ENCODE peak calls at places on chromosomes 12 and 14, in four cellular contexts. One of them, this sample, is unnamed.

GRCh38 chr12:8482446-8483080 is 26.8 kb downstream of the CLEC6A start:
- DNase-seq in H1: no peak
- DNase-seq in K562: no peak
- DNase-seq in GM12892: no peak
- DNase-seq in this sample: no peak

GRCh38 chr14:73211251-73211650 is 26.1 kb upstream of the PAPLN start:
- DNase-seq in H1: no peak
- DNase-seq in K562: no peak
- DNase-seq in GM12892: no peak
- DNase-seq in this sample: no peak

GRCh38 chr12:75725505-75726120 is 214.2 kb upstream of the KRR1 start:
- DNase-seq in H1: no peak
- DNase-seq in K562: peak
- DNase-seq in GM12892: no peak
- DNase-seq in this sample: no peak

GRCh38 chr14:56379956-56380355 is 199.6 kb upstream of the TMEM260 start:
- DNase-seq in H1: no peak
- DNase-seq in K562: no peak
- DNase-seq in GM12892: no peak
- DNase-seq in this sample: no peak

GRCh38 chr12:85036241-85036707 is at the start of the genes LRRIQ1 and TSPAN19:
- DNase-seq in H1: peak
- DNase-seq in K562: peak
- DNase-seq in GM12892: peak
- DNase-seq in this sample: no peak

GRCh38 chr14:42334931-42335330 is 728.3 kb downstream of the LRFN5 start:
- DNase-seq in H1: no peak
- DNase-seq in K562: no peak
- DNase-seq in GM12892: no peak
- DNase-seq in this sample: no peak

GRCh38 chr12:123645851-123646250 is 12.2 kb downstream of the GTF2H3 start:
- DNase-seq in H1: no peak
- DNase-seq in K562: no peak
- DNase-seq in GM12892: no peak
- DNase-seq in this sample: no peak

GRCh38 chr12:132355742-132356681 is 26.6 kb upstream of the GALNT9 start:
- DNase-seq in H1: no peak
- DNase-seq in K562: no peak
- DNase-seq in GM12892: no peak
- DNase-seq in this sample: no peak

GRCh38 chr14:93976477-93977057 is at the start of gene ASB2:
- DNase-seq in H1: no peak
- DNase-seq in K562: no peak
- DNase-seq in GM12892: no peak
- DNase-seq in this sample: no peak

GRCh38 chr14:70655110-70655826 is 13.6 kb downstream of the TTC9 start:
- DNase-seq in H1: peak
- DNase-seq in K562: no peak
- DNase-seq in GM12892: peak
- DNase-seq in this sample: peak

GRCh38 chr12:98973395-98973794 is 328.3 kb downstream of the APAF1 start:
- DNase-seq in H1: no peak
- DNase-seq in K562: no peak
- DNase-seq in GM12892: no peak
- DNase-seq in this sample: no peak

GRCh38 chr12:115630133-115630532 is 647.4 kb downstream of the MED13L start:
- DNase-seq in H1: no peak
- DNase-seq in K562: no peak
- DNase-seq in GM12892: no peak
- DNase-seq in this sample: no peak

GRCh38 chr12:14961466-14962155 is at the start of gene ARHGDIB:
- DNase-seq in H1: no peak
- DNase-seq in K562: no peak
- DNase-seq in GM12892: no peak
- DNase-seq in this sample: no peak

GRCh38 chr14:21880918-21881317 is 207.3 kb upstream of the OR4E1 start:
- DNase-seq in H1: no peak
- DNase-seq in K562: no peak
- DNase-seq in GM12892: no peak
- DNase-seq in this sample: no peak

GRCh38 chr14:74653386-74654138 is 41.5 kb upstream of the LTBP2 start:
- DNase-seq in H1: no peak
- DNase-seq in K562: no peak
- DNase-seq in GM12892: no peak
- DNase-seq in this sample: no peak

GRCh38 chr14:58244556-58245387 is at the start of gene PSMA3:
- DNase-seq in H1: peak
- DNase-seq in K562: peak
- DNase-seq in GM12892: peak
- DNase-seq in this sample: peak
- TF ChIP-seq POLR2A in H1: peak
- TF ChIP-seq POLR2A in K562: peak
- TF ChIP-seq POLR2A in GM12892: peak
- TF ChIP-seq POLR2A in this sample: peak

DNA sequence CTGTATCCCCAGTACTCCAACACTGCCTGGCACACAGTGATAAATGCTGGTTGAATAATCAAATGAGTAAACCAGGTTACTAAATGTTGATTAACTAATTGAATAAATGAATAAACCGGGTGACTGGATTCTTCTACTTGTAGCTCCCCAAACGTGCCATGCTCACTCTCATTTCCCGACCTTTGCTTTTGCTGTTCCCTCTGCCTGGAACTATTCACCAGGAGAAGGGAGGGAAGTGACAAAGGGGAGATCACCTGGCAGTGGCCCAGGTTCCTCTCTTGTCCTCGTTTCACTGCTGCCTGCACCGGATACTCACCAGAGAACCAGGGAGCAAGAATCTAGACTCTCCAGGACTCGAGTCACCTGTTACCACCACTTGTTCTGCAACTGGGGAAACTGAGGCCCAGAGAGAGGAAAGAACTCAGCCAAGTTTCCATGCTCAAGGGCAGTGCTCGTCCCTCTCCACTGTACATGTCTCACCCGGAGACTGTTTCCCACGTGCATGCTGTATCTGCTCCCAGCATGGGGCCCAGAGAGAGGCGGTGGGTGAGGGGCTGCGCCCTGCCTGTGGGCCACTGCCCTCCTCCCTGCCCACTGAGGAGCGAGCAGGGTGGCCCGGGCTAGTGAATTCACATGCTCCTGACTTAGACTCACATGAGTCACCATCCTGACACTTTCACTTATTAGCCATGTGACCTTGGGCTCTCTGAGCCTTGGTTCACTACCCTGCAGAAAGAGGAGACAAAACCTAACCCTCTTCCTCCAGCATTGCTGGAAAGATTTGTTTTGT is 17.7 kb upstream of the POP5 start:
- DNase-seq in H1: no peak
- DNase-seq in K562: no peak
- DNase-seq in GM12892: no peak
- DNase-seq in this sample: no peak
- TF ChIP-seq TAF1 in H1: no peak
- TF ChIP-seq TAF1 in K562: no peak
- TF ChIP-seq TAF1 in GM12892: no peak
- TF ChIP-seq TAF1 in this sample: no peak

GRCh38 chr14:61500046-61500445 is 178.7 kb downstream of the PRKCH start:
- DNase-seq in H1: no peak
- DNase-seq in K562: no peak
- DNase-seq in GM12892: no peak
- DNase-seq in this sample: no peak

GRCh38 chr14:61495809-61496208 is 174.4 kb downstream of the PRKCH start:
- DNase-seq in H1: no peak
- DNase-seq in K562: no peak
- DNase-seq in GM12892: no peak
- DNase-seq in this sample: no peak

GRCh38 chr14:61498303-61498702 is 176.9 kb downstream of the PRKCH start:
- DNase-seq in H1: no peak
- DNase-seq in K562: no peak
- DNase-seq in GM12892: no peak
- DNase-seq in this sample: no peak

GRCh38 chr14:61501714-61502458 is 180.5 kb downstream of the PRKCH start:
- DNase-seq in H1: no peak
- DNase-seq in K562: no peak
- DNase-seq in GM12892: no peak
- DNase-seq in this sample: no peak

GRCh38 chr14:61498811-61499210 is 177.4 kb downstream of the PRKCH start:
- DNase-seq in H1: no peak
- DNase-seq in K562: no peak
- DNase-seq in GM12892: no peak
- DNase-seq in this sample: no peak
- TF ChIP-seq POLR2AphosphoS5 in H1: no peak
- TF ChIP-seq POLR2AphosphoS5 in K562: no peak
- TF ChIP-seq POLR2AphosphoS5 in GM12892: no peak
- TF ChIP-seq POLR2AphosphoS5 in this sample: no peak

GRCh38 chr12:96247567-96247962 is 53.4 kb downstream of the ELK3 start:
- DNase-seq in H1: no peak
- DNase-seq in K562: no peak
- DNase-seq in GM12892: no peak
- DNase-seq in this sample: no peak

GRCh38 chr12:96250119-96250685 is 56.0 kb downstream of the ELK3 start:
- DNase-seq in H1: peak
- DNase-seq in K562: no peak
- DNase-seq in GM12892: no peak
- DNase-seq in this sample: no peak

GRCh38 chr12:96248532-96248931 is 54.4 kb downstream of the ELK3 start:
- DNase-seq in H1: no peak
- DNase-seq in K562: no peak
- DNase-seq in GM12892: no peak
- DNase-seq in this sample: no peak

GRCh38 chr12:96246926-96247566 is 52.9 kb downstream of the ELK3 start:
- DNase-seq in H1: no peak
- DNase-seq in K562: no peak
- DNase-seq in GM12892: no peak
- DNase-seq in this sample: no peak

GRCh38 chr12:96249196-96250118 is 55.3 kb downstream of the ELK3 start:
- DNase-seq in H1: no peak
- DNase-seq in K562: no peak
- DNase-seq in GM12892: no peak
- DNase-seq in this sample: no peak
- TF ChIP-seq POLR2A in H1: no peak
- TF ChIP-seq POLR2A in K562: no peak
- TF ChIP-seq POLR2A in GM12892: no peak
- TF ChIP-seq POLR2A in this sample: no peak

GRCh38 chr14:65847065-65847847 is 434.7 kb downstream of the FUT8 start:
- DNase-seq in H1: no peak
- DNase-seq in K562: no peak
- DNase-seq in GM12892: peak
- DNase-seq in this sample: peak
- TF ChIP-seq TAF1 in H1: no peak
- TF ChIP-seq TAF1 in K562: no peak
- TF ChIP-seq TAF1 in GM12892: no peak
- TF ChIP-seq TAF1 in this sample: no peak

DNA sequence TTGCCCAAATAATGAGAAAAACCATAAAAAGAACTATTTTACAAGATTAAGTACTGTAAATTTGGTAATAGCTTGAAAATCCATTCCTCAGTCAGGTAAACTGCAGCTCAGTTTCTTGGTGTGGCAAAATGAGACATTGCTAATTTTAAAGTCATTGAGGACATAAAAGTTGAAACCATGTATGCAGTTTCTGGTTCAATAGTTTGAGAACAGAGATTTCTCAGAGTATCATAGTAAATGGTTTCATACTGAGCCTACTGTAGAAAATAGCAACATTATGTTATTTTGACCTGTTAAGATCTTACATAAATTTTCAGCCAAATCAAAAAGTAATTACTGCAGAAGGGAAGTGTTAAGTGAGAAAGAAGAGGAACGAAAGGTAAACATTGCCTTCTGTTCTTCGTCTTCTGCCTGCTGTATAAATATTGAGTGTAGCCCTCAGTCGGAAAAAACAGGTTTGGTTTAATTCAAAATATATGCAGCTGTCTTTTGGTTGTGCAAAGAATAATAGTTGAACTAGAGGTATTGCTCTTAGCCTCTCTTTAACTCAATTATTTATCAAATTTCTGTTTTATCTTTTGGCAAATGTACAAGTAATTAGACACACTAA is 119.6 kb downstream of the SYNE2 start:
- DNase-seq in H1: no peak
- DNase-seq in K562: no peak
- DNase-seq in GM12892: no peak
- DNase-seq in this sample: no peak
- TF ChIP-seq POLR2AphosphoS5 in H1: no peak
- TF ChIP-seq POLR2AphosphoS5 in K562: no peak
- TF ChIP-seq POLR2AphosphoS5 in GM12892: no peak
- TF ChIP-seq POLR2AphosphoS5 in this sample: no peak

This sample was measured in GM12891.